ENCODE peak calls at places on chromosomes 12 and 14, in six cellular contexts. K is right lobe of liver; D is transverse colon; W is fibroblast of pulmonary artery; A is CD8-positive, alpha-beta T cell; I is Peyer's patch. Z is an unnamed sample.

GRCh38 chr14:95265106-95266094 is 54.3 kb downstream of the CLMN start:
- DNase-seq in K (no peak), D (peak), W (peak), A (no peak), I (peak), Z (no peak)

GRCh38 chr14:97380539-97380941 is 583.4 kb downstream of the VRK1 start:
- DNase-seq in K (no peak), D (no peak), W (no peak), A (peak), I (no peak), Z (no peak)

GRCh38 chr12:89156324-89156723 is 196.0 kb downstream of the DUSP6 start:
- DNase-seq in K (no peak), D (no peak), W (peak), A (no peak), I (no peak), Z (no peak)

GRCh38 chr14:70027785-70028428 is 148.7 kb downstream of the SMOC1 start:
- DNase-seq in K (peak), D (peak), W (peak), A (peak), I (peak), Z (peak)

GRCh38 chr14:50901361-50901760 is 29.5 kb downstream of the ABHD12B start:
- DNase-seq in K (no peak), D (no peak), W (no peak), A (no peak), I (no peak), Z (no peak)

GRCh38 chr12:121774968-121775474 is 18.5 kb downstream of the RHOF start:
- DNase-seq in K (no peak), D (no peak), W (no peak), A (no peak), I (no peak), Z (no peak)

GRCh38 chr14:106586098-106586704 is 1059.8 kb downstream of the TMEM121 start:
- DNase-seq in K (no peak), D (peak), W (no peak), A (peak), I (peak), Z (no peak)

GRCh38 chr12:68042212-68042699 is 53.0 kb downstream of the IFNG-AS1 start:
- DNase-seq in K (no peak), D (no peak), W (peak), A (no peak), I (no peak), Z (no peak)

GRCh38 chr12:42140901-42141300 is 3.8 kb downstream of the GXYLT1 start:
- DNase-seq in K (no peak), D (no peak), W (peak), A (no peak), I (no peak), Z (no peak)

GRCh38 chr12:130947028-130947427 is 6.7 kb upstream of the ADGRD1 start:
- DNase-seq in K (no peak), D (no peak), W (no peak), A (no peak), I (no peak), Z (no peak)

GRCh38 chr12:46553266-46553665 is 180.7 kb upstream of the SLC38A2 start:
- DNase-seq in K (no peak), D (no peak), W (peak), A (no peak), I (no peak), Z (peak)

GRCh38 chr12:51941669-51942455 is 9.6 kb upstream of the ACVR1B start:
- DNase-seq in K (peak), D (no peak), W (no peak), A (no peak), I (no peak), Z (no peak)

GRCh38 chr12:76020731-76021672 is 10.6 kb downstream of the PHLDA1 start:
- DNase-seq in K (no peak), D (peak), W (peak), A (peak), I (peak), Z (no peak)

GRCh38 chr12:41983896-41984295 is 160.8 kb downstream of the GXYLT1 start:
- DNase-seq in K (no peak), D (no peak), W (no peak), A (no peak), I (no peak), Z (no peak)

GRCh38 chr12:13038491-13039161 is 5.6 kb upstream of the FAM234B start:
- DNase-seq in K (no peak), D (no peak), W (peak), A (no peak), I (no peak), Z (no peak)

GRCh38 chr12:128133321-128134050 is 133.5 kb upstream of the TMEM132C start:
- DNase-seq in K (no peak), D (no peak), W (no peak), A (no peak), I (no peak), Z (no peak)

GRCh38 chr14:88490168-88490567 is 64.6 kb downstream of the PTPN21 start:
- DNase-seq in K (no peak), D (no peak), W (no peak), A (no peak), I (no peak), Z (no peak)

GRCh38 chr12:30880813-30881212 is 45.7 kb upstream of the TSPAN11 start:
- DNase-seq in K (no peak), D (no peak), W (no peak), A (no peak), I (no peak), Z (no peak)

GRCh38 chr12:77845831-77846230 is 15.1 kb downstream of the NAV3 start:
- DNase-seq in K (no peak), D (no peak), W (peak), A (no peak), I (no peak), Z (no peak)

GRCh38 chr14:89427426-89428162 is 10.6 kb upstream of the FOXN3 start:
- DNase-seq in K (peak), D (no peak), W (no peak), A (no peak), I (peak), Z (no peak)

GRCh38 chr12:2319747-2320146 is 267.0 kb downstream of the CACNA1C start:
- DNase-seq in K (no peak), D (no peak), W (peak), A (no peak), I (no peak), Z (no peak)

GRCh38 chr14:56394826-56395543 is 184.6 kb upstream of the TMEM260 start:
- DNase-seq in K (no peak), D (no peak), W (no peak), A (no peak), I (no peak), Z (no peak)

GRCh38 chr14:100065161-100065871 is at the start of gene EVL:
- DNase-seq in K (no peak), D (peak), W (no peak), A (peak), I (peak), Z (no peak)

GRCh38 chr12:59044791-59045190 is 124.5 kb upstream of the LRIG3 start:
- DNase-seq in K (no peak), D (no peak), W (no peak), A (no peak), I (no peak), Z (no peak)

GRCh38 chr12:47408171-47408871 is 297.5 kb downstream of the RPAP3 start:
- DNase-seq in K (no peak), D (peak), W (no peak), A (peak), I (peak), Z (no peak)

GRCh38 chr14:83120187-83120586 is 1586.5 kb upstream of the SEL1L start:
- DNase-seq in K (no peak), D (no peak), W (no peak), A (no peak), I (no peak), Z (no peak)

GRCh38 chr12:53224897-53225634 is 6.9 kb downstream of the RARG start:
- DNase-seq in K (no peak), D (no peak), W (no peak), A (no peak), I (no peak), Z (peak)

GRCh38 chr12:11040162-11040561 is 9.0 kb upstream of the TAS2R31 start:
- DNase-seq in K (no peak), D (no peak), W (no peak), A (no peak), I (no peak), Z (no peak)

GRCh38 chr14:98131406-98131805 is 1140.6 kb downstream of the BCL11B start:
- DNase-seq in K (no peak), D (no peak), W (no peak), A (no peak), I (no peak), Z (no peak)

GRCh38 chr12:65171073-65171472 is 1.7 kb downstream of the LEMD3 start:
- DNase-seq in K (no peak), D (no peak), W (peak), A (peak), I (no peak), Z (no peak)

GRCh38 chr14:53744846-53745245 is 211.8 kb downstream of the BMP4 start:
- DNase-seq in K (no peak), D (no peak), W (no peak), A (no peak), I (no peak), Z (no peak)

GRCh38 chr12:107223816-107224215 is 130.5 kb upstream of the CRY1 start:
- DNase-seq in K (no peak), D (no peak), W (no peak), A (no peak), I (no peak), Z (no peak)

GRCh38 chr12:132955094-132955932 is 793 bp downstream of the ZNF605 start:
- DNase-seq in K (peak), D (peak), W (peak), A (no peak), I (peak), Z (peak)
- TF ChIP-seq CTCF in K (no peak), D (no peak), W (no peak), A (no peak), I (no peak), Z (no peak)

GRCh38 chr12:122949405-122949804 is 16.9 kb downstream of the ABCB9 start:
- DNase-seq in K (no peak), D (no peak), W (no peak), A (no peak), I (no peak), Z (peak)

GRCh38 chr12:122946690-122947271 is 19.5 kb downstream of the ABCB9 start:
- DNase-seq in K (no peak), D (peak), W (peak), A (peak), I (peak), Z (peak)

GRCh38 chr12:122945047-122945592 is 21.1 kb downstream of the ABCB9 start:
- DNase-seq in K (no peak), D (no peak), W (no peak), A (no peak), I (no peak), Z (no peak)

GRCh38 chr12:122948605-122949004 is 17.7 kb downstream of the ABCB9 start:
- DNase-seq in K (no peak), D (no peak), W (no peak), A (no peak), I (no peak), Z (no peak)

GRCh38 chr12:122947352-122947792 is 18.9 kb downstream of the ABCB9 start:
- DNase-seq in K (no peak), D (peak), W (no peak), A (no peak), I (peak), Z (peak)
- TF ChIP-seq CTCF in K (no peak), D (peak), W (no peak), A (no peak), I (no peak), Z (no peak)

GRCh38 chr14:20969336-20969735 is 14.0 kb downstream of the RNASE2 start:
- DNase-seq in K (no peak), D (no peak), W (no peak), A (no peak), I (no peak), Z (no peak)
- TF ChIP-seq CTCF in K (no peak), D (no peak), W (no peak), A (no peak), I (no peak), Z (no peak)

DNA sequence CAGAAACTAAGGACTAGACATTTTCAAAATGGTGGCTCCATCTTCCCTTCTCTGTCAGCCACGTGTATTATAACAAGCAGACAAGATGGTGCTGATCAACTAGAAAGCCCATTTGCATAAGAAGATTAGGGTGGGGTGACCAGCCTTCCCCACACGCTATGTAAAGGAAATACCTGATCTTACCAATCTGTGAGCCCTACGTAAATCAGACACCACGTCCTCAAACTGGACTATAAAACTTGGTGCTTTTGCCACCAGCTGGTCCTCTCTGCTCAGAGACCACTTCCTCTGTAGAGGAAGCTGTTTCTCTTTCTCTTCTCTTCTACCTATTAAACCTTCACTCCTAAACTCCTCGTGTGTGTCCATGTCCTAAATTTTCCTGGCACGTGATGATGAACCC is 101.1 kb upstream of the PLEKHG7 start:
- DNase-seq in K (no peak), D (no peak), W (no peak), A (no peak), I (no peak), Z (no peak)
- TF ChIP-seq CTCF in K (no peak), D (no peak), W (no peak), A (no peak), I (no peak), Z (no peak)

DNA sequence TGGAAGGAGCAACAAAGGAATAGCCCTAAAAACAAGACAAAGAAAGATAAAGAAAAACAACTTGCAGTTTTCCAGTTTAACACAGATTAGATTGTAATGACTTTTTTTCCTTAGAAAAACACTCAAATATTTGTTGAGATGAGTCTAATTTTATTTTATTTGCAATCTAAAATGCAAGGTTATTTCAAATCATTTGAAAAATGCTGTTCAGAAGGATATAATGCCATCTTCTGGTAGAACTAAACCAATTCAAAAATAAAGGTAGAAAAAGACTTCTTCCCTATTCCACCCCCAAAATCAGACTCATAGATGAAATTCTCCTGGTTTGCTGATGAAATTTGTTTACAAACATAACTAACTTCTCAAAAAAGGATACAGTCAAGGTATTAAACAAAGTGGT is 84.5 kb upstream of the TTC7B start:
- DNase-seq in K (no peak), D (no peak), W (peak), A (no peak), I (no peak), Z (no peak)
- TF ChIP-seq CTCF in K (peak), D (no peak), W (peak), A (no peak), I (no peak), Z (peak)

DNA sequence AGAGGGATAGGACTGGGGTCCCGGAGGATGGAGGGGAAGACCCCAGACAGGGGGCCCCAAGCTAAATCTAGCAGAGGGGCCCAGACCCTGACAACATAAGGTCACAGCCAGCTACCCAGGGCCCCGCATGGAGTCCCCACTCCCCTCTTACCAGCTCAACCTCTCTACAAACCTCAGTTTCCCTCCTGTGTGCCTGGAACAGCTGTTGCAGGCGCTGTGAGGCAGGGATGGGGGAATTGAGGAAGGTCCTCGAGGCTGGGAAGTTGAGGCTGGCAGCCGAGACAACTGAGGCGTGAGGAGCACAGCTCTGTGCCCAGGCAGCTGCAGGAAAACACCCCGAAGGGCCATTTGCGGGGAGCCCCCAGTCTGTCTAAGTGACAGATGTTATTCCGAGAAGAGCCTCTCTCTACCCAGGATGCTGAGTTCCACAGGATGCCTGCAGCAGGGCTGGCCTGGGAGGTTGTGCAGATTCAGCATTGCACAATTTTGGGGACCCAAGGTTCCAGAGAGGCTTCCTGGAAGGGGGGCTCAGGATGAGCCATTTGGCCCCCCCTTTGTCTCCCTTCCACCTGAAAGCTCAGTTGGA is 42.7 kb upstream of the NCOR2 start:
- DNase-seq in K (no peak), D (no peak), W (no peak), A (no peak), I (no peak), Z (no peak)
- TF ChIP-seq CTCF in K (no peak), D (no peak), W (no peak), A (no peak), I (no peak), Z (no peak)